ENCODE peak calls at places on chromosomes 7 and 10, in eight cellular contexts. I, X, W, R, Y, A, Q and U are unnamed samples.

GRCh38 chr10:49606981-49607535 is 3.1 kb upstream of the SLC18A3 start:
- DNase-seq in I (peak), X (peak), W (peak), R (peak), Y (peak), A (no peak), Q (peak), U (no peak)

GRCh38 chr7:150938566-150938965 is 39.6 kb downstream of the KCNH2 start:
- DNase-seq in I (no peak), X (no peak), W (no peak), R (no peak), Y (no peak), A (no peak), Q (no peak), U (no peak)

GRCh38 chr10:59006511-59007306 is 169.7 kb upstream of the PHYHIPL start:
- DNase-seq in I (no peak), X (peak), W (peak), R (peak), Y (peak), A (no peak), Q (no peak), U (peak)

GRCh38 chr7:103660455-103661371 is 214.7 kb upstream of the SLC26A5 start:
- DNase-seq in I (peak), X (no peak), W (peak), R (peak), Y (peak), A (no peak), Q (peak), U (peak)

GRCh38 chr7:102841290-102841689 is 71.5 kb upstream of the LRRC17 start:
- DNase-seq in I (no peak), X (no peak), W (no peak), R (no peak), Y (peak), A (no peak), Q (no peak), U (no peak)

GRCh38 chr10:86348321-86349210 is 18.0 kb downstream of the GRID1 start:
- DNase-seq in I (no peak), X (no peak), W (no peak), R (no peak), Y (no peak), A (no peak), Q (no peak), U (no peak)

GRCh38 chr10:784759-785538 is 95.5 kb upstream of the DIP2C start:
- DNase-seq in I (peak), X (peak), W (peak), R (peak), Y (peak), A (peak), Q (no peak), U (no peak)

GRCh38 chr10:131431541-131431940 is 120.0 kb upstream of the TCERG1L start:
- DNase-seq in I (no peak), X (no peak), W (no peak), R (no peak), Y (no peak), A (no peak), Q (no peak), U (no peak)

GRCh38 chr7:114502454-114503254 is 88.0 kb downstream of the FOXP2 start:
- DNase-seq in I (no peak), X (no peak), W (no peak), R (no peak), Y (peak), A (no peak), Q (peak), U (no peak)

GRCh38 chr10:132909491-132910071 is 32.8 kb downstream of the CFAP46 start:
- DNase-seq in I (no peak), X (no peak), W (no peak), R (no peak), Y (no peak), A (no peak), Q (no peak), U (no peak)